ENCODE peak calls at places on chromosomes 12 and 14, in eight cellular contexts. X is thoracic aorta, R is colonic mucosa, I is left ventricle myocardium inferior, M is uterus, Q is AG09309, B is GM13977, W is right lobe of liver. J is an unnamed sample.

GRCh38 chr14:71324767-71325272 is 417.6 kb downstream of the PCNX1 start:
- DNase-seq in M (no peak), B (peak), Q (no peak), W (no peak), X (no peak), R (peak), I (no peak), J (no peak)

GRCh38 chr14:99809376-99809775 is 16.2 kb downstream of the EML1 start:
- DNase-seq in B (no peak), X (peak), M (peak), W (no peak), I (peak), R (peak), Q (peak), J (no peak)

GRCh38 chr14:52790756-52791203 is 627 bp downstream of the GNPNAT1 start:
- DNase-seq in B (no peak), R (no peak), W (no peak), I (no peak), X (no peak), Q (no peak), M (no peak), J (peak)

GRCh38 chr12:123043536-123044001 is 63.1 kb downstream of the ARL6IP4 start:
- DNase-seq in R (peak), Q (peak), B (peak), W (peak), I (peak), X (peak), M (peak), J (peak)

GRCh38 chr14:74980746-74981661 is 21.7 kb upstream of the EIF2B2 start:
- DNase-seq in M (no peak), X (no peak), W (no peak), R (no peak), I (no peak), B (no peak), Q (no peak), J (peak)

GRCh38 chr14:53458368-53458814 is 305.3 kb upstream of the DDHD1 start:
- DNase-seq in B (no peak), X (no peak), I (no peak), M (no peak), Q (peak), R (no peak), W (no peak), J (peak)

GRCh38 chr14:34571771-34572170 is 32.3 kb upstream of the EAPP start:
- DNase-seq in I (no peak), B (no peak), R (no peak), Q (no peak), M (no peak), X (no peak), W (no peak), J (no peak)

GRCh38 chr12:103824845-103825244 is 16.2 kb downstream of the NT5DC3 start:
- DNase-seq in B (no peak), M (no peak), I (no peak), Q (no peak), R (peak), W (no peak), X (no peak), J (no peak)

GRCh38 chr12:6335451-6336078 is 6.3 kb downstream of the TNFRSF1A start:
- DNase-seq in M (peak), W (peak), X (peak), I (peak), Q (no peak), R (peak), B (peak), J (peak)

GRCh38 chr14:74763803-74764531 is 851 bp downstream of the YLPM1 start:
- DNase-seq in B (no peak), W (peak), X (no peak), R (peak), Q (no peak), I (no peak), M (peak), J (no peak)

GRCh38 chr14:47195582-47195981 is 479.8 kb downstream of the MDGA2 start:
- DNase-seq in I (no peak), Q (no peak), M (no peak), W (no peak), X (no peak), B (no peak), R (no peak), J (no peak)

GRCh38 chr12:98058838-98059237 is 456.6 kb upstream of the TMPO start:
- DNase-seq in B (no peak), M (no peak), R (no peak), X (no peak), Q (no peak), W (no peak), I (no peak), J (peak)

GRCh38 chr14:68619805-68620574 is 172.9 kb downstream of the ZFP36L1 start:
- DNase-seq in W (no peak), Q (no peak), X (no peak), I (peak), R (peak), B (no peak), M (peak), J (no peak)

GRCh38 chr12:66329941-66330340 is 27.6 kb downstream of the HELB start:
- DNase-seq in I (no peak), X (no peak), Q (no peak), B (no peak), W (no peak), R (no peak), M (no peak), J (peak)

GRCh38 chr14:101124860-101125259 is 221.3 kb upstream of the RTL1 start:
- DNase-seq in I (no peak), B (no peak), X (no peak), R (no peak), W (no peak), M (no peak), Q (no peak), J (no peak)

GRCh38 chr12:117092886-117093285 is 6.3 kb downstream of the TESC start:
- DNase-seq in I (no peak), X (no peak), Q (no peak), M (no peak), W (no peak), B (no peak), R (no peak), J (no peak)

GRCh38 chr12:5383961-5384360 is 47.9 kb upstream of the NTF3 start:
- DNase-seq in X (no peak), Q (peak), W (no peak), I (no peak), B (no peak), M (no peak), R (no peak), J (no peak)

GRCh38 chr12:6444704-6445688 is at the start of gene CD27:
- DNase-seq in R (no peak), W (no peak), B (no peak), M (no peak), X (no peak), Q (no peak), I (no peak), J (no peak)

GRCh38 chr12:40015360-40015759 is 90.5 kb downstream of the SLC2A13 start:
- DNase-seq in Q (no peak), W (no peak), M (no peak), I (no peak), B (no peak), X (no peak), R (no peak), J (no peak)

GRCh38 chr12:77521458-77522115 is 309.1 kb upstream of the NAV3 start:
- DNase-seq in W (no peak), B (no peak), X (no peak), M (no peak), I (no peak), Q (peak), R (no peak), J (peak)

GRCh38 chr14:103628684-103629502 is at the start of gene KLC1:
- DNase-seq in Q (no peak), M (peak), B (peak), X (peak), W (peak), R (peak), I (peak), J (peak)

GRCh38 chr14:24677956-24678355 is 44.0 kb upstream of the GZMB start:
- DNase-seq in I (no peak), R (no peak), B (no peak), X (no peak), Q (no peak), M (no peak), W (no peak), J (no peak)

GRCh38 chr14:24678801-24679247 is 44.8 kb upstream of the GZMB start:
- DNase-seq in W (peak), R (peak), X (peak), M (peak), B (peak), I (peak), Q (peak), J (peak)

GRCh38 chr14:24681056-24681455 is 47.1 kb upstream of the GZMB start:
- DNase-seq in R (no peak), W (no peak), Q (no peak), M (no peak), X (no peak), B (no peak), I (no peak), J (no peak)

GRCh38 chr14:24680516-24680915 is 46.5 kb upstream of the GZMB start:
- DNase-seq in B (no peak), X (no peak), W (no peak), Q (no peak), M (no peak), R (no peak), I (no peak), J (no peak)

DNA sequence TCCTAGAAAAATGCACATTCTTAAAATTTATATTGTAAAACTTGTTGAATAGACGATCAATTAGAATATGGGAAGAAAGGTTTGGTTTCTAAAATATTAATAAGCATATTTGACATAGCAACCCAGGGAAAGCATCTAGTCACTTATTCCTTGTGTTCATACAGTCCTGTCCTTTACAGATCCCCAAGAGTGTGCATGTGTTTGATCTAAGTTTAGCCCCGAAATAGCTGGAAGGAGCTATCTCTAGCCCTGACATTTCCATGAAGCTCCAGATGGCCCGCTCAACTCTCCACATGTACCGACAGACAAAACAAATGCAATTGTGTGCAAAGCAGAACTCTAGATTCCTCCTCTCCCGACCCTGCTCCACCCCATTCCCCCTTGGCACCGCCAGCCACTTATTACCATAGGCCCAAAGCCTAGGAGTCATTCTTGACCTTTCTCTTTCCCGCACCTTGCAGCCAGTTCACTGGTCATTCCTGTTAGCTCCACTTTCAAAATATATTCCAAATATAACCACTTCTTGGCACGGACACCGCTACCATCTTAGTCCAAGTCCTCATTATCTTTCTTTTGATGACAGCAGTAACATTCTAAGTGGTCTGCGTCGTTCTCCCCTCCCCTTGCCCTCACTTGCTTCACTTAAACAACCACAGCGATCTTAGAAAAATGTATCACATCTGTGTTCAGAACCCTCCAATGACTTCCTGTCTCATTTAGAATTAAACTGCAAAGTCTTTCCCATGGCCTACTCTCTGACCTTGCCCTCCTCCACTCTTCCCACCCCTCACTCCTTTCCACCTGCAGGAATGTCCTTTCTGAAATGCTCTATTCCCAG is 45.5 kb upstream of the GZMB start:
- DNase-seq in R (no peak), Q (no peak), X (no peak), M (no peak), B (no peak), W (no peak), I (no peak), J (no peak)
- TF ChIP-seq CTCF in R (no peak), Q (no peak), X (no peak), M (no peak), B (peak), W (no peak), I (no peak), J (no peak)

GRCh38 chr12:16165506-16165905 is 112.0 kb downstream of the SLC15A5 start:
- DNase-seq in R (peak), I (no peak), X (no peak), W (no peak), B (no peak), Q (no peak), M (peak), J (peak)
- TF ChIP-seq CTCF in R (peak), I (peak), X (no peak), W (peak), B (peak), Q (peak), M (peak), J (peak)

DNA sequence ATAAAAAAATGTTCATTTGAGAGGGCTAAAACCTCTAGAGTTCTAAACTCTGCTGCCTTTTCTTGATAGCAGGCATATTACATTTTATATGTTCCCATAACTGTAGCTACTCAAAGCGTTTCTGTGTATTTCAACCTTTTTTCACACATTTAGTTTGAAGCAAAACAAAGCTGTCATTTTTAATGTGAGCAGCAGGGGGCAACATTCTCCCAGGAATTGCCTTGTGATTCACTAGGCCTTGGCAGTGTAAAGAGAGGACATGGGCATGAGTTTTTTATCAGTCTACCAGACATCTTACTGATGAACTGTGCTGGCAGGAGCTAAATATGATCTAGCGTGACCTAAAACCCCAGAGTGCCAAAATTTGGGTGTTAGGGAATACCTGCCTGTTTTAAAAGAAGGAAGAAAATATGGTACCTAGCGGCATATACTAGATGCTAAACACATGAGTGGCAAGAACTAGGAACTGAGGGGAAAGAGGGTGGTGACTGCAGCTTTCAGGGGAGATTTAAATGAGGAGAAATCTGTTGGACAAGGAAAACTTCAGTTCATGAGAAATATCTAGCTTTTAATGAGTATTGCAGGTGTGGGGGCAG is 65.3 kb downstream of the IFT43 start:
- DNase-seq in W (no peak), Q (peak), M (peak), X (no peak), B (peak), I (no peak), R (peak), J (peak)
- TF ChIP-seq CTCF in W (peak), Q (peak), M (peak), X (peak), B (peak), I (peak), R (peak), J (peak)

GRCh38 chr12:109607618-109608017 is 34.0 kb downstream of the MVK start:
- DNase-seq in B (no peak), X (no peak), M (no peak), I (no peak), Q (no peak), W (no peak), R (no peak), J (no peak)
- TF ChIP-seq CTCF in B (no peak), X (no peak), M (no peak), I (no peak), Q (no peak), W (no peak), R (no peak), J (no peak)